ENCODE peak calls at places on chromosomes 11 and 22, in five cellular contexts. One of them, this sample, is unnamed.

GRCh38 chr11:57815476-57815875 is 53.9 kb downstream of the CTNND1 start:
- DNase-seq in GM23338: no peak
- DNase-seq in GM19239: no peak
- DNase-seq in C1 segment of cervical spinal cord: no peak
- DNase-seq in NCI-H2029: no peak
- DNase-seq in this sample: no peak

GRCh38 chr11:39810358-39810757 is 1649.1 kb downstream of the LRRC4C start:
- DNase-seq in GM23338: no peak
- DNase-seq in GM19239: no peak
- DNase-seq in C1 segment of cervical spinal cord: no peak
- DNase-seq in NCI-H2029: no peak
- DNase-seq in this sample: no peak

GRCh38 chr11:119347940-119348339 is 1.4 kb upstream of the MFRP start:
- DNase-seq in GM23338: no peak
- DNase-seq in GM19239: no peak
- DNase-seq in C1 segment of cervical spinal cord: no peak
- DNase-seq in NCI-H2029: no peak
- DNase-seq in this sample: no peak

GRCh38 chr11:57426754-57427691 is at the start of gene SLC43A3:
- DNase-seq in GM23338: peak
- DNase-seq in GM19239: peak
- DNase-seq in C1 segment of cervical spinal cord: no peak
- DNase-seq in NCI-H2029: peak
- DNase-seq in this sample: peak

GRCh38 chr11:12792590-12792989 is 118.4 kb downstream of the TEAD1 start:
- DNase-seq in GM23338: no peak
- DNase-seq in GM19239: no peak
- DNase-seq in C1 segment of cervical spinal cord: no peak
- DNase-seq in NCI-H2029: no peak
- DNase-seq in this sample: no peak

GRCh38 chr22:46568102-46568809 is 30.8 kb upstream of the CELSR1 start:
- DNase-seq in GM23338: no peak
- DNase-seq in GM19239: no peak
- DNase-seq in C1 segment of cervical spinal cord: no peak
- DNase-seq in NCI-H2029: no peak
- DNase-seq in this sample: no peak

GRCh38 chr11:100629671-100630070 is 57.4 kb upstream of the ARHGAP42 start:
- DNase-seq in GM23338: no peak
- DNase-seq in GM19239: no peak
- DNase-seq in C1 segment of cervical spinal cord: no peak
- DNase-seq in NCI-H2029: no peak
- DNase-seq in this sample: no peak

GRCh38 chr22:26436903-26437515 is 7.9 kb downstream of the ASPHD2 start:
- DNase-seq in GM23338: no peak
- DNase-seq in GM19239: no peak
- DNase-seq in C1 segment of cervical spinal cord: no peak
- DNase-seq in NCI-H2029: peak
- DNase-seq in this sample: no peak

GRCh38 chr11:8386134-8386864 is 122.6 kb upstream of the LMO1 start:
- DNase-seq in GM23338: no peak
- DNase-seq in GM19239: no peak
- DNase-seq in C1 segment of cervical spinal cord: no peak
- DNase-seq in NCI-H2029: no peak
- DNase-seq in this sample: no peak

GRCh38 chr11:60098508-60098907 is 10.0 kb downstream of the MS4A2 start:
- DNase-seq in GM23338: no peak
- DNase-seq in GM19239: no peak
- DNase-seq in C1 segment of cervical spinal cord: no peak
- DNase-seq in NCI-H2029: no peak
- DNase-seq in this sample: no peak

GRCh38 chr22:47328550-47329243 is 566.2 kb downstream of the TBC1D22A start:
- DNase-seq in GM23338: no peak
- DNase-seq in GM19239: no peak
- DNase-seq in C1 segment of cervical spinal cord: no peak
- DNase-seq in NCI-H2029: no peak
- DNase-seq in this sample: no peak

This sample was measured in activated gamma-delta T cell treated with anti-CD3 and anti-CD28 coated beads, Interleukin-2, amount 50 U/mL, for 16 hours.